ENCODE peak calls at places on chromosomes 16 and 17, in eight cellular contexts. H, P, D, E, L, B, V and O are unnamed samples.

GRCh38 chr16:28981517-28981916 is 3.3 kb upstream of the LAT start:
- DNase-seq in D (no peak), P (no peak), E (no peak), L (no peak), H (peak), B (no peak), V (peak), O (no peak)

GRCh38 chr17:78689029-78689428 is 93.0 kb downstream of the CYTH1 start:
- DNase-seq in P (no peak), L (no peak), E (no peak), H (no peak), D (no peak), B (no peak), V (no peak), O (no peak)

GRCh38 chr17:30454635-30455034 is 22.6 kb upstream of the GOSR1 start:
- DNase-seq in V (no peak), H (no peak), B (no peak), E (no peak), P (no peak), L (no peak), D (no peak), O (no peak)

GRCh38 chr17:77312786-77313599 is 172.2 kb downstream of the SEC14L1 start:
- DNase-seq in B (no peak), L (no peak), D (peak), V (no peak), H (no peak), P (no peak), E (no peak), O (no peak)

GRCh38 chr16:58127033-58127556 is 2.1 kb downstream of the CFAP20 start:
- DNase-seq in E (no peak), D (no peak), V (no peak), L (no peak), B (no peak), P (no peak), H (peak), O (peak)

GRCh38 chr16:425082-425718 is at the start of gene RAB11FIP3:
- DNase-seq in B (peak), L (peak), E (peak), D (peak), H (peak), V (peak), P (peak), O (peak)

GRCh38 chr16:71848622-71849021 is 2.8 kb downstream of the ATXN1L start:
- DNase-seq in B (no peak), P (no peak), L (no peak), H (no peak), E (no peak), V (no peak), D (no peak), O (no peak)

GRCh38 chr16:24337013-24337412 is 80.9 kb downstream of the CACNG3 start:
- DNase-seq in P (no peak), D (no peak), E (no peak), B (no peak), H (no peak), L (no peak), V (no peak), O (no peak)

GRCh38 chr17:59627269-59627668 is 7.6 kb downstream of the CLTC start:
- DNase-seq in P (no peak), D (no peak), H (no peak), V (no peak), L (no peak), B (no peak), E (no peak), O (no peak)

GRCh38 chr16:79267781-79268180 is 332.8 kb downstream of the MAF start:
- DNase-seq in D (no peak), E (no peak), V (peak), P (no peak), H (no peak), B (no peak), L (no peak), O (no peak)

GRCh38 chr17:15264542-15264941 is 584 bp downstream of the PMP22 start:
- DNase-seq in P (no peak), L (no peak), D (no peak), V (no peak), E (no peak), B (no peak), H (no peak), O (peak)

GRCh38 chr17:68613739-68614298 is 12.7 kb upstream of the FAM20A start:
- DNase-seq in P (no peak), B (no peak), L (peak), V (no peak), E (no peak), D (peak), H (peak), O (peak)

GRCh38 chr16:3488801-3489200 is 6.5 kb downstream of the C16orf90 start:
- DNase-seq in B (no peak), H (no peak), L (no peak), V (no peak), P (no peak), E (no peak), D (no peak), O (no peak)